ENCODE peak calls at places on chromosomes 7 and 10, in ten cellular contexts. One of them, this sample, is unnamed. For H3K4me1 and H3K9me3, the result is how much of the 10 kb centered on the place peaks cover.

GRCh38 chr10:47326306-47326926 is 4.2 kb downstream of the GDF2 start:
- DNase-seq in neuronal stem cell: no peak
- DNase-seq in lower lobe of right lung: no peak
- DNase-seq in endothelial cell of umbilical vein: no peak
- DNase-seq in SJSA1: no peak
- DNase-seq in fibroblast of lung: no peak
- DNase-seq in effector memory CD4-positive, alpha-beta T cell: no peak
- DNase-seq in GM23248: no peak
- DNase-seq in pancreas: no peak
- DNase-seq in A549: no peak
- DNase-seq in this sample: no peak

GRCh38 chr7:16936626-16937422 is 55.0 kb upstream of the AGR3 start:
- DNase-seq in neuronal stem cell: no peak
- DNase-seq in lower lobe of right lung: no peak
- DNase-seq in endothelial cell of umbilical vein: no peak
- DNase-seq in SJSA1: no peak
- DNase-seq in fibroblast of lung: no peak
- DNase-seq in effector memory CD4-positive, alpha-beta T cell: no peak
- DNase-seq in GM23248: no peak
- DNase-seq in pancreas: no peak
- DNase-seq in A549: no peak
- DNase-seq in this sample: no peak

GRCh38 chr7:80508440-80508839 is 3.4 kb downstream of the GNAT3 start:
- DNase-seq in neuronal stem cell: no peak
- DNase-seq in lower lobe of right lung: no peak
- DNase-seq in endothelial cell of umbilical vein: peak
- DNase-seq in SJSA1: no peak
- DNase-seq in fibroblast of lung: peak
- DNase-seq in effector memory CD4-positive, alpha-beta T cell: no peak
- DNase-seq in GM23248: peak
- DNase-seq in pancreas: no peak
- DNase-seq in A549: no peak
- DNase-seq in this sample: no peak

GRCh38 chr7:75885011-75885410 is 6.2 kb downstream of the RHBDD2 start:
- DNase-seq in neuronal stem cell: no peak
- DNase-seq in lower lobe of right lung: no peak
- DNase-seq in endothelial cell of umbilical vein: no peak
- DNase-seq in SJSA1: no peak
- DNase-seq in fibroblast of lung: no peak
- DNase-seq in effector memory CD4-positive, alpha-beta T cell: no peak
- DNase-seq in GM23248: no peak
- DNase-seq in pancreas: no peak
- DNase-seq in A549: no peak
- DNase-seq in this sample: no peak

GRCh38 chr10:13690281-13690825 is 103.6 kb downstream of the PRPF18 start:
- DNase-seq in neuronal stem cell: no peak
- DNase-seq in lower lobe of right lung: no peak
- DNase-seq in endothelial cell of umbilical vein: no peak
- DNase-seq in SJSA1: no peak
- DNase-seq in fibroblast of lung: no peak
- DNase-seq in effector memory CD4-positive, alpha-beta T cell: no peak
- DNase-seq in GM23248: no peak
- DNase-seq in pancreas: no peak
- DNase-seq in A549: no peak
- DNase-seq in this sample: no peak

GRCh38 chr10:974038-974784 is 14.0 kb upstream of the GTPBP4 start:
- DNase-seq in neuronal stem cell: no peak
- DNase-seq in lower lobe of right lung: peak
- DNase-seq in endothelial cell of umbilical vein: no peak
- DNase-seq in SJSA1: peak
- DNase-seq in fibroblast of lung: no peak
- DNase-seq in effector memory CD4-positive, alpha-beta T cell: no peak
- DNase-seq in GM23248: peak
- DNase-seq in pancreas: no peak
- DNase-seq in A549: peak
- DNase-seq in this sample: no peak

GRCh38 chr10:123847686-123848432 is 43.7 kb downstream of the CPXM2 start:
- DNase-seq in neuronal stem cell: no peak
- DNase-seq in lower lobe of right lung: no peak
- DNase-seq in endothelial cell of umbilical vein: no peak
- DNase-seq in SJSA1: no peak
- DNase-seq in fibroblast of lung: no peak
- DNase-seq in effector memory CD4-positive, alpha-beta T cell: no peak
- DNase-seq in GM23248: peak
- DNase-seq in pancreas: no peak
- DNase-seq in A549: peak
- DNase-seq in this sample: no peak

GRCh38 chr10:51308096-51308495 is 233.8 kb downstream of the PRKG1 start:
- DNase-seq in neuronal stem cell: no peak
- DNase-seq in lower lobe of right lung: no peak
- DNase-seq in endothelial cell of umbilical vein: no peak
- DNase-seq in SJSA1: no peak
- DNase-seq in fibroblast of lung: no peak
- DNase-seq in effector memory CD4-positive, alpha-beta T cell: no peak
- DNase-seq in GM23248: no peak
- DNase-seq in pancreas: no peak
- DNase-seq in A549: no peak
- DNase-seq in this sample: no peak

GRCh38 chr7:143240323-143241168 is 18.7 kb downstream of the TAS2R40 start:
- DNase-seq in neuronal stem cell: peak
- DNase-seq in lower lobe of right lung: no peak
- DNase-seq in endothelial cell of umbilical vein: peak
- DNase-seq in SJSA1: peak
- DNase-seq in fibroblast of lung: peak
- DNase-seq in effector memory CD4-positive, alpha-beta T cell: peak
- DNase-seq in GM23248: peak
- DNase-seq in pancreas: no peak
- DNase-seq in A549: peak
- DNase-seq in this sample: peak

GRCh38 chr7:107742678-107743566 is 1.0 kb upstream of the CBLL1 start:
- DNase-seq in neuronal stem cell: peak
- DNase-seq in lower lobe of right lung: peak
- DNase-seq in endothelial cell of umbilical vein: no peak
- DNase-seq in SJSA1: no peak
- DNase-seq in fibroblast of lung: no peak
- DNase-seq in effector memory CD4-positive, alpha-beta T cell: peak
- DNase-seq in GM23248: no peak
- DNase-seq in pancreas: peak
- DNase-seq in A549: no peak
- DNase-seq in this sample: no peak

GRCh38 chr10:67618116-67618515 is 77.9 kb downstream of the CTNNA3 start:
- DNase-seq in neuronal stem cell: no peak
- DNase-seq in lower lobe of right lung: no peak
- DNase-seq in endothelial cell of umbilical vein: no peak
- DNase-seq in SJSA1: no peak
- DNase-seq in fibroblast of lung: peak
- DNase-seq in effector memory CD4-positive, alpha-beta T cell: no peak
- DNase-seq in GM23248: peak
- DNase-seq in pancreas: no peak
- DNase-seq in A549: peak
- DNase-seq in this sample: no peak

GRCh38 chr10:45444976-45445898 is 71.2 kb downstream of the ALOX5 start:
- DNase-seq in neuronal stem cell: no peak
- DNase-seq in lower lobe of right lung: no peak
- DNase-seq in endothelial cell of umbilical vein: no peak
- DNase-seq in SJSA1: no peak
- DNase-seq in fibroblast of lung: no peak
- DNase-seq in effector memory CD4-positive, alpha-beta T cell: no peak
- DNase-seq in GM23248: no peak
- DNase-seq in pancreas: peak
- DNase-seq in A549: no peak
- DNase-seq in this sample: no peak

GRCh38 chr7:130960208-130960988 is 226.4 kb upstream of the KLF14 start:
- DNase-seq in neuronal stem cell: no peak
- DNase-seq in lower lobe of right lung: no peak
- DNase-seq in endothelial cell of umbilical vein: peak
- DNase-seq in SJSA1: peak
- DNase-seq in fibroblast of lung: peak
- DNase-seq in effector memory CD4-positive, alpha-beta T cell: no peak
- DNase-seq in GM23248: peak
- DNase-seq in pancreas: no peak
- DNase-seq in A549: peak
- DNase-seq in this sample: peak

GRCh38 chr10:7205656-7206055 is 205.2 kb downstream of the SFMBT2 start:
- DNase-seq in neuronal stem cell: no peak
- DNase-seq in lower lobe of right lung: no peak
- DNase-seq in endothelial cell of umbilical vein: no peak
- DNase-seq in SJSA1: no peak
- DNase-seq in fibroblast of lung: no peak
- DNase-seq in effector memory CD4-positive, alpha-beta T cell: no peak
- DNase-seq in GM23248: no peak
- DNase-seq in pancreas: no peak
- DNase-seq in A549: no peak
- DNase-seq in this sample: no peak

GRCh38 chr7:44217852-44218402 is 17.1 kb downstream of the YKT6 start:
- DNase-seq in neuronal stem cell: no peak
- DNase-seq in lower lobe of right lung: no peak
- DNase-seq in endothelial cell of umbilical vein: no peak
- DNase-seq in SJSA1: no peak
- DNase-seq in fibroblast of lung: no peak
- DNase-seq in effector memory CD4-positive, alpha-beta T cell: no peak
- DNase-seq in GM23248: no peak
- DNase-seq in pancreas: peak
- DNase-seq in A549: no peak
- DNase-seq in this sample: no peak

GRCh38 chr10:89122431-89123066 is 84.6 kb downstream of the CH25H start:
- DNase-seq in neuronal stem cell: no peak
- DNase-seq in lower lobe of right lung: no peak
- DNase-seq in endothelial cell of umbilical vein: peak
- DNase-seq in SJSA1: no peak
- DNase-seq in fibroblast of lung: peak
- DNase-seq in effector memory CD4-positive, alpha-beta T cell: no peak
- DNase-seq in GM23248: peak
- DNase-seq in pancreas: no peak
- DNase-seq in A549: no peak
- DNase-seq in this sample: no peak

GRCh38 chr10:104325436-104326430 is 12.5 kb downstream of the ITPRIP start:
- DNase-seq in neuronal stem cell: no peak
- DNase-seq in lower lobe of right lung: peak
- DNase-seq in endothelial cell of umbilical vein: peak
- DNase-seq in SJSA1: no peak
- DNase-seq in fibroblast of lung: no peak
- DNase-seq in effector memory CD4-positive, alpha-beta T cell: no peak
- DNase-seq in GM23248: no peak
- DNase-seq in pancreas: peak
- DNase-seq in A549: no peak
- DNase-seq in this sample: no peak
- H3K4me1 ChIP-seq in neuronal stem cell: under half
- H3K4me1 ChIP-seq in lower lobe of right lung: half or more
- H3K4me1 ChIP-seq in endothelial cell of umbilical vein: half or more
- H3K4me1 ChIP-seq in SJSA1: under half
- H3K4me1 ChIP-seq in fibroblast of lung: under half
- H3K4me1 ChIP-seq in effector memory CD4-positive, alpha-beta T cell: half or more
- H3K4me1 ChIP-seq in GM23248: under half
- H3K4me1 ChIP-seq in pancreas: under half
- H3K4me1 ChIP-seq in A549: half or more
- H3K4me1 ChIP-seq in this sample: half or more

DNA sequence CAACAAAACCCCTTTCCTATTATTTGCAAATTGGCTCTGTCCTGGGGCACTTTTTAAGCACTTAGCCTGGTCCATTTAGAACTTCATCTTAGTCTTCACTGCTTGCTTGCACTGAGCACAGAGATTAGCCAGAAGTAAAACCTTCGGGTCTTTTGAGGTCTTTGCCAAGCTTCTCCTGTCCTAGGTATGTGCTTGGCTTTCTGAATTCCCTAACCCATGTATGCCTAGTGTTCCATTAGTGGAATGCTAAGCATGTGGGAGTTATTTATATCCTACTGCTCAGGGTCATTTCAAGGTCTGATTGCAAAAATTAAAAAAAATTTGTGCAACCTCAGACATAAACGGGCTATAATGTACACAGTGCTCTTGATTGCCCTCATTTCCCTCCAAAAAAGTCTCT is 18.0 kb downstream of the ZNF37A start:
- DNase-seq in neuronal stem cell: no peak
- DNase-seq in lower lobe of right lung: no peak
- DNase-seq in endothelial cell of umbilical vein: no peak
- DNase-seq in SJSA1: no peak
- DNase-seq in fibroblast of lung: peak
- DNase-seq in effector memory CD4-positive, alpha-beta T cell: no peak
- DNase-seq in GM23248: no peak
- DNase-seq in pancreas: no peak
- DNase-seq in A549: no peak
- DNase-seq in this sample: no peak
- H3K9me3 ChIP-seq in neuronal stem cell: under half
- H3K9me3 ChIP-seq in lower lobe of right lung: half or more
- H3K9me3 ChIP-seq in endothelial cell of umbilical vein: under half
- H3K9me3 ChIP-seq in SJSA1: under half
- H3K9me3 ChIP-seq in fibroblast of lung: under half
- H3K9me3 ChIP-seq in effector memory CD4-positive, alpha-beta T cell: under half
- H3K9me3 ChIP-seq in GM23248: under half
- H3K9me3 ChIP-seq in pancreas: under half
- H3K9me3 ChIP-seq in A549: half or more
- H3K9me3 ChIP-seq in this sample: under half

GRCh38 chr7:106255246-106255645 is 29.5 kb downstream of the NAMPT start:
- DNase-seq in neuronal stem cell: no peak
- DNase-seq in lower lobe of right lung: no peak
- DNase-seq in endothelial cell of umbilical vein: no peak
- DNase-seq in SJSA1: no peak
- DNase-seq in fibroblast of lung: no peak
- DNase-seq in effector memory CD4-positive, alpha-beta T cell: no peak
- DNase-seq in GM23248: no peak
- DNase-seq in pancreas: no peak
- DNase-seq in A549: no peak
- DNase-seq in this sample: no peak
- H3K27ac ChIP-seq in neuronal stem cell: no peak
- H3K27ac ChIP-seq in lower lobe of right lung: no peak
- H3K27ac ChIP-seq in endothelial cell of umbilical vein: no peak
- H3K27ac ChIP-seq in SJSA1: no peak
- H3K27ac ChIP-seq in fibroblast of lung: no peak
- H3K27ac ChIP-seq in effector memory CD4-positive, alpha-beta T cell: no peak
- H3K27ac ChIP-seq in GM23248: no peak
- H3K27ac ChIP-seq in pancreas: no peak
- H3K27ac ChIP-seq in A549: no peak
- H3K27ac ChIP-seq in this sample: no peak

DNA sequence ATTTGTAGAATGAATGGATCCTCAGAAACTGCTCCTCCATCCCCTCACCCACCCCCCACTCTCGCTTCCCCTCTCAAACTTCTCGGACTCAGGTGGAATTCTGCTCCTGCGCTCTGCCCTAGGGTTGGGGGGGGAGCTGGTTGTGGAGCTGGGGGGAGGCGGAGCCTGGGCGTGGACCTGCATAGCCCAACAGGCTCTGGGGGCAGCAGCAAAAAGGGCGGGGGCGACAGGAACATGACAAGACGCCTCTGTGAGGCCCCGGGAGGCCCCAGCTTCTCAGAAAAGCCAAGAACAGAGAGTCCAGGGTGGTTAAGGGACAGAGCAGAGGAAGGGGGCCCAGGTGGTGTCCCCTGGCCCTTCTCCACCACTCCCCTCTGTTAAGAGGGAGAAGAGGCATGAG is 3.5 kb downstream of the TSC22D4 start:
- DNase-seq in neuronal stem cell: no peak
- DNase-seq in lower lobe of right lung: no peak
- DNase-seq in endothelial cell of umbilical vein: no peak
- DNase-seq in SJSA1: no peak
- DNase-seq in fibroblast of lung: no peak
- DNase-seq in effector memory CD4-positive, alpha-beta T cell: no peak
- DNase-seq in GM23248: no peak
- DNase-seq in pancreas: no peak
- DNase-seq in A549: no peak
- DNase-seq in this sample: no peak
- H3K4me1 ChIP-seq in neuronal stem cell: under half
- H3K4me1 ChIP-seq in lower lobe of right lung: half or more
- H3K4me1 ChIP-seq in endothelial cell of umbilical vein: under half
- H3K4me1 ChIP-seq in SJSA1: under half
- H3K4me1 ChIP-seq in fibroblast of lung: under half
- H3K4me1 ChIP-seq in effector memory CD4-positive, alpha-beta T cell: under half
- H3K4me1 ChIP-seq in GM23248: under half
- H3K4me1 ChIP-seq in pancreas: under half
- H3K4me1 ChIP-seq in A549: under half
- H3K4me1 ChIP-seq in this sample: half or more